ENCODE peak calls at places on chromosomes 11 and 22, in ten cellular contexts. V is esophagus squamous epithelium; U is spleen; Z is RWPE1; F is astrocyte of the spinal cord; J is GM13977; G is CD8-positive, alpha-beta T cell; R is hepatocyte; I is coronary artery; S is OCI-LY7. C is an unnamed sample.

GRCh38 chr22:17743661-17744411 is 30.4 kb downstream of the BID start:
- DNase-seq in R (no peak), V (no peak), U (peak; percentile 68), S (no peak), F (no peak), I (no peak), G (no peak), Z (no peak), J (no peak), C (no peak)

GRCh38 chr11:14713518-14714244 is 70.1 kb downstream of the PDE3B start:
- DNase-seq in G (no peak), J (no peak), R (no peak), U (no peak), F (no peak), S (no peak), I (no peak), Z (no peak), V (no peak), C (no peak)

GRCh38 chr11:118653684-118654390 is 25.6 kb downstream of the TREH start:
- DNase-seq in G (no peak), U (peak; percentile 54), Z (no peak), R (no peak), S (no peak), F (no peak), I (peak; percentile 38), J (no peak), V (no peak), C (no peak)

GRCh38 chr22:45535400-45535799 is 32.7 kb downstream of the FBLN1 start:
- DNase-seq in I (no peak), S (no peak), G (no peak), V (no peak), U (no peak), J (no peak), R (peak; percentile 31), Z (no peak), F (no peak), C (no peak)

GRCh38 chr11:64400667-64401066 is 41.7 kb downstream of the RPS6KA4 start:
- DNase-seq in J (no peak), U (no peak), Z (no peak), F (no peak), G (no peak), R (no peak), S (no peak), V (no peak), I (no peak), C (no peak)

GRCh38 chr11:73040046-73040445 is 102.1 kb downstream of the FCHSD2 start:
- DNase-seq in I (no peak), F (no peak), S (no peak), U (no peak), J (no peak), V (no peak), G (no peak), Z (no peak), R (no peak), C (no peak)

GRCh38 chr11:134361241-134361640 is 29.5 kb downstream of the GLB1L2 start:
- DNase-seq in V (no peak), I (no peak), F (no peak), U (peak; percentile 70), S (no peak), J (no peak), R (no peak), Z (no peak), G (no peak), C (peak; percentile 69)

GRCh38 chr11:118921929-118922744 is 3.6 kb downstream of the BCL9L start:
- DNase-seq in Z (peak; percentile 71), F (no peak), I (peak; percentile 95), S (no peak), U (peak; percentile 83), V (no peak), J (no peak), G (no peak), R (peak; percentile 91), C (no peak)

GRCh38 chr11:36512016-36512415 is 1.9 kb upstream of the TRAF6 start:
- DNase-seq in V (no peak), U (no peak), G (no peak), R (peak; percentile 41), I (no peak), F (no peak), S (no peak), Z (no peak), J (no peak), C (no peak)

GRCh38 chr22:42296381-42296853 is 26.0 kb upstream of the TCF20 start:
- DNase-seq in G (no peak), J (no peak), S (peak; percentile 77), R (peak; percentile 53), F (no peak), U (no peak), I (no peak), Z (no peak), V (no peak), C (no peak)
- TF ChIP-seq CTCF in G (peak; percentile 24), J (peak; percentile 13), S (peak; percentile 83), R (no peak), F (peak; percentile 22), U (no peak), I (no peak), Z (no peak), V (no peak), C (peak; percentile 42)

DNA sequence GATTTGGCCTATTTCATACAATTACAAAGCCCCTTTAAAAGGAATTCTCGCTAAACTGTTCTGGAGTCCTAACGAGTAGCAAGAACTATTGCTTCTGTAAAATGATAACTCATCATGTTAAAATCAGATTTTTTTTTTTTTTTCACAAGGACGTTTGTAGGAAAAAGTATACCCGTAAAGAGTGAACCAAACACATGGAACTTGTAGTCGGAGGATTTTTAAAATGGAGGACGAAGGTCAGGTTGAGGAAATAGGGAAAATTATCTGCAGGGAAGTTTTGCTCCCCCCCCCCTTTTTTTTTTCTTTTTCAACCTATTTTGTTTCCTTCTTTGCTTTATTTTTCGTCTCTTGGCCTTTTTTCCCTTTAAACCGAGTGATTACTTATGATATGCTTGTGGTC is 1.0 kb downstream of the HSD17B12 start:
- DNase-seq in U (no peak), Z (peak; percentile 19), J (no peak), F (peak; percentile 44), G (no peak), S (no peak), V (no peak), I (no peak), R (peak; percentile 12), C (no peak)
- TF ChIP-seq CTCF in U (no peak), Z (no peak), J (no peak), F (no peak), G (no peak), S (no peak), V (no peak), I (no peak), R (no peak), C (no peak)

GRCh38 chr22:29524440-29525191 is 28.9 kb downstream of the THOC5 start:
- DNase-seq in R (peak; percentile 29), J (peak; percentile 37), Z (peak; percentile 12), G (no peak), I (no peak), F (no peak), U (peak; percentile 75), V (no peak), S (peak; percentile 60), C (peak; percentile 28)
- TF ChIP-seq CTCF in R (peak; percentile 36), J (peak; percentile 59), Z (no peak), G (no peak), I (no peak), F (peak; percentile 47), U (peak; percentile 51), V (no peak), S (peak; percentile 77), C (peak; percentile 73)

GRCh38 chr22:39179401-39179827 is 26.9 kb upstream of the CBX7 start:
- DNase-seq in Z (no peak), J (no peak), I (no peak), V (no peak), U (peak; percentile 71), F (no peak), S (no peak), G (no peak), R (no peak), C (peak; percentile 56)
- TF ChIP-seq CTCF in Z (no peak), J (no peak), I (no peak), V (no peak), U (no peak), F (no peak), S (no peak), G (no peak), R (no peak), C (no peak)

GRCh38 chr11:123490527-123490926 is 60.5 kb downstream of the GRAMD1B start:
- DNase-seq in F (no peak), G (no peak), U (no peak), V (no peak), S (no peak), I (no peak), R (no peak), Z (no peak), J (no peak), C (no peak)
- TF ChIP-seq CTCF in F (no peak), G (no peak), U (no peak), V (no peak), S (peak; percentile 32), I (no peak), R (no peak), Z (no peak), J (peak; percentile 18), C (no peak)

DNA sequence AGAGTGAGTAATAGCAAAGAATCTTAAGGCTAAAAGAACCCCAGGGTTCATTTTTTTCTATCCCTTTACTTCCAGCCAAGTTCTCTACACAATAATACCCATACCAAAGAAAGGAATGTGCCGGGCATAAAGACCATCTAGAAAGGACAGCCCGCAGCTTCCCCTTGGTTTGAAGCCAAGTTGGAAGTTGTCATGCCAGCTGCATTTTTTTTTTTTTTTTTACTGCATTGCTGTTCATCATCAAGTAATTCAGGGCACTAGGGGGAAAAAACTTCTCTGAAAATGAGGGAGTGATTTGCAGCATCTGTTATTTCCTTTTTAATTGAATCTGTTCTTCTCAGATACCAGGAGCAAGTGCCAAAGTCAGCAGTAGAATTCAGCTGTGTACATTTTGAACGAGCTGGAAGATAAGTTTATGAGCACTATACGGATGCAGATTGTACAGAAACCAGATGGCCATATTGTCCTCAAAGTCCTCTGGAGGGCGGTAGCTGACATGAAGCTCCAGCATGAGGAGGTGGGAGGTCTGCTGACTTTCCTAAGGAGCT is 56.4 kb downstream of the UBASH3B start:
- DNase-seq in J (no peak), R (peak; percentile 38), I (no peak), U (no peak), F (peak; percentile 75), S (peak; percentile 45), V (no peak), Z (no peak), G (no peak), C (no peak)
- TF ChIP-seq CTCF in J (peak; percentile 22), R (peak; percentile 17), I (no peak), U (no peak), F (peak; percentile 41), S (peak; percentile 58), V (no peak), Z (no peak), G (no peak), C (peak; percentile 65)

GRCh38 chr11:7418916-7419315 is 66.4 kb upstream of the OLFML1 start:
- DNase-seq in F (no peak), I (no peak), J (no peak), Z (no peak), R (no peak), U (no peak), V (no peak), G (no peak), S (no peak), C (no peak)
- TF ChIP-seq CTCF in F (no peak), I (no peak), J (no peak), Z (no peak), R (no peak), U (no peak), V (no peak), G (no peak), S (no peak), C (no peak)

GRCh38 chr22:48084749-48085090 is 1322.3 kb downstream of the TBC1D22A start:
- DNase-seq in S (no peak), J (no peak), V (no peak), R (no peak), F (no peak), Z (no peak), G (no peak), U (no peak), I (no peak), C (no peak)
- TF ChIP-seq CTCF in S (no peak), J (no peak), V (no peak), R (no peak), F (no peak), Z (no peak), G (no peak), U (no peak), I (no peak), C (no peak)

C was measured in chondrocyte.